ENCODE peak calls at places on chromosome 11, in eight cellular contexts. U, C, K, T, X, S, I and G are unnamed samples.

GRCh38 chr11:124798991-124799383 is 1.2 kb downstream of the MSANTD2 start:
- DNase-seq in K (peak; percentile 42), X (no peak), T (no peak), U (peak; percentile 16), C (peak; percentile 63), S (no peak), I (peak; percentile 27), G (no peak)

GRCh38 chr11:67626970-67627369 is 2.8 kb downstream of the NUDT8 start:
- DNase-seq in T (no peak), I (no peak), C (no peak), S (no peak), K (no peak), X (no peak), U (no peak), G (no peak)

GRCh38 chr11:45410391-45411215 is 124.5 kb upstream of the SYT13 start:
- DNase-seq in T (no peak), X (no peak), U (no peak), I (no peak), S (no peak), C (no peak), K (no peak), G (no peak)

GRCh38 chr11:130029137-130029536 is 26.5 kb upstream of the PRDM10 start:
- DNase-seq in X (no peak), C (no peak), S (no peak), T (no peak), K (no peak), I (no peak), U (no peak), G (no peak)

GRCh38 chr11:93089474-93090102 is 108.2 kb downstream of the SLC36A4 start:
- DNase-seq in T (no peak), U (peak; percentile 47), C (peak; percentile 36), K (peak; percentile 71), I (peak; percentile 11), S (no peak), X (no peak), G (no peak)

GRCh38 chr11:32244453-32244852 is 153.6 kb downstream of the RCN1 start:
- DNase-seq in S (no peak), X (no peak), K (no peak), U (no peak), T (no peak), C (no peak), I (no peak), G (no peak)

GRCh38 chr11:35238882-35239281 is 99.9 kb downstream of the CD44 start:
- DNase-seq in U (no peak), C (no peak), X (no peak), T (no peak), S (no peak), I (no peak), K (no peak), G (no peak)

GRCh38 chr11:106152013-106152412 is 74.6 kb downstream of the AASDHPPT start:
- DNase-seq in X (no peak), T (no peak), S (no peak), C (no peak), I (no peak), U (peak; percentile 10), K (no peak), G (no peak)

GRCh38 chr11:76919887-76920746 is 59.4 kb downstream of the ACER3 start:
- DNase-seq in T (peak; percentile 40), X (peak; percentile 1), S (peak; percentile 30), C (peak; percentile 78), K (peak; percentile 87), I (peak; percentile 65), U (peak; percentile 80), G (peak; percentile 31)

GRCh38 chr11:72840780-72841179 is 26.6 kb downstream of the ATG16L2 start:
- DNase-seq in S (no peak), K (no peak), X (no peak), C (peak; percentile 33), U (no peak), T (no peak), I (peak; percentile 79), G (no peak)

GRCh38 chr11:830295-831131 is 2.2 kb upstream of the CD151 start:
- DNase-seq in K (peak; percentile 48), T (no peak), X (no peak), I (no peak), C (no peak), U (peak; percentile 77), S (no peak), G (peak; percentile 47)